ENCODE peak calls at places on chromosomes 7 and 10, in five cellular contexts. A is Panc1, B is cardiac muscle cell, Z is astrocyte of the spinal cord, U is IMR-90. O is an unnamed sample.

GRCh38 chr7:112201839-112202238 is 4.4 kb downstream of the DOCK4 start:
- DNase-seq in A (no peak), B (no peak), Z (no peak), U (no peak), O (no peak)

GRCh38 chr7:32395168-32395567 is 95.0 kb downstream of the LSM5 start:
- DNase-seq in A (no peak), B (no peak), Z (no peak), U (no peak), O (no peak)

GRCh38 chr10:36880898-36881297 is 244.5 kb upstream of the ANKRD30A start:
- DNase-seq in A (no peak), B (peak), Z (peak), U (peak), O (no peak)

GRCh38 chr7:128075536-128076095 is 44.4 kb upstream of the LRRC4 start:
- DNase-seq in A (no peak), B (no peak), Z (no peak), U (no peak), O (no peak)

GRCh38 chr7:157845203-157845810 is 508.5 kb downstream of the DNAJB6 start:
- DNase-seq in A (peak), B (no peak), Z (peak), U (no peak), O (no peak)

GRCh38 chr10:121070671-121071070 is 219.5 kb downstream of the WDR11 start:
- DNase-seq in A (no peak), B (no peak), Z (no peak), U (no peak), O (no peak)

GRCh38 chr7:104538152-104538551 is 209.7 kb downstream of the LHFPL3 start:
- DNase-seq in A (no peak), B (no peak), Z (no peak), U (no peak), O (no peak)

GRCh38 chr7:44103941-44104879 is at the start of gene AEBP1:
- DNase-seq in A (no peak), B (peak), Z (peak), U (no peak), O (peak)

GRCh38 chr10:24723788-24724380 is at the start of gene ARHGAP21:
- DNase-seq in A (no peak), B (peak), Z (peak), U (peak), O (no peak)

GRCh38 chr7:106045139-106045538 is 67.0 kb downstream of the SYPL1 start:
- DNase-seq in A (no peak), B (no peak), Z (no peak), U (no peak), O (no peak)

GRCh38 chr10:88793747-88794299 is 8.7 kb upstream of the LIPM start:
- DNase-seq in A (no peak), B (peak), Z (peak), U (peak), O (no peak)

GRCh38 chr7:43584200-43584586 is 1.3 kb downstream of the STK17A start:
- DNase-seq in A (peak), B (peak), Z (peak), U (peak), O (peak)

GRCh38 chr7:157490465-157490912 is 153.7 kb downstream of the DNAJB6 start:
- DNase-seq in A (peak), B (peak), Z (peak), U (peak), O (no peak)

GRCh38 chr10:19658622-19659233 is 157.5 kb upstream of the PLXDC2 start:
- DNase-seq in A (no peak), B (peak), Z (peak), U (no peak), O (no peak)

GRCh38 chr10:19659920-19660655 is 156.1 kb upstream of the PLXDC2 start:
- DNase-seq in A (no peak), B (no peak), Z (peak), U (peak), O (no peak)

GRCh38 chr10:19658131-19658530 is 158.1 kb upstream of the PLXDC2 start:
- DNase-seq in A (no peak), B (peak), Z (peak), U (peak), O (no peak)

GRCh38 chr10:19654576-19654975 is 161.7 kb upstream of the PLXDC2 start:
- DNase-seq in A (no peak), B (peak), Z (peak), U (peak), O (no peak)

DNA sequence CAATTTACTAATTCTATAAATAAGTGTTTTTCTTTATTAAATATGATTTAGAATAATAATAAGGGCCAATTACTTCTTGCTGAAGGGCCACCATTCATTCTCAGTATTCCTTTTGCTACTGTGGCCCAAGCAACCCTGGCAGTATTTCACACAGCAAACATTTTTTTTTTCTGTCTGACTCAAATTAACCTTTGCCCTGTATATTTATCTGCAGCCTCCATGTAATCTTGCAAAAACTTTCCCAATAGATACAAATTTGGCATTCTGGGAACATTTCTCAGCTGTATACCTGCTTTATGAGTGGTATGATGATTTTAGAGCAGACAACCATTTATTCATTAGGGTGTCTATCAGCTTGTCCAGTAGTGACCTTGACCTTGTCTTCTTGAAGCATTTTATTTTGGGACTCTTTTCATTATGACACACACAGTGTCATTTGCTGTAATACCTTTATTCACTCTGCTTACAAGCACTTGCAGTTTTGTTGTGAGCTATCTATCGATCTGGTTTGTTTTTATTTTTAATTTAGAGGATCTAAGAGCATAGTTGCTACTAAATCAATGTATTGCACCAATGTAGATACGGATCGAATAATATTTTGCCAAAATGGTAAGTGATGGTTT is 159.7 kb upstream of the PLXDC2 start:
- DNase-seq in A (no peak), B (peak), Z (no peak), U (peak), O (no peak)
- TF ChIP-seq CTCF in A (no peak), B (no peak), Z (no peak), U (no peak), O (no peak)

DNA sequence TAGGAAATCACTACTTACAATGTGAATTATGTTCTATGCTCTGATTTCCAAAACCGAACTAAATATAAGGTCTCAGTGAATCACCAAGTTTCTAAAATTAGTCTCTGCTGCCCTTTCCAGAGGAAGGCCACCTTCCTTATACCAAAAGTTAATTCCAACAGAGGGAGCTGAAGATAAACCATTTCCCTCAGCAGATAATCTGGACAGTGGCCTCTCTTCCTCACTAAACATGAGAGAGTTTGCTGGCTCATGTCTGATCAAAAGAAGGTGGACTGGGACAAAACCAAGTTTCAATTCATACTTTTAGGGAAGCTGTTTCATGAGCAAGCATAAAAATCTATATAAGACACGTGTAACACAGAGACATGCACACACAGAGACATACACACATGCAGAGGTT is 6.4 kb downstream of the FEZF1 start:
- DNase-seq in A (no peak), B (no peak), Z (no peak), U (no peak), O (no peak)
- TF ChIP-seq CTCF in A (no peak), B (no peak), Z (no peak), U (no peak), O (no peak)

DNA sequence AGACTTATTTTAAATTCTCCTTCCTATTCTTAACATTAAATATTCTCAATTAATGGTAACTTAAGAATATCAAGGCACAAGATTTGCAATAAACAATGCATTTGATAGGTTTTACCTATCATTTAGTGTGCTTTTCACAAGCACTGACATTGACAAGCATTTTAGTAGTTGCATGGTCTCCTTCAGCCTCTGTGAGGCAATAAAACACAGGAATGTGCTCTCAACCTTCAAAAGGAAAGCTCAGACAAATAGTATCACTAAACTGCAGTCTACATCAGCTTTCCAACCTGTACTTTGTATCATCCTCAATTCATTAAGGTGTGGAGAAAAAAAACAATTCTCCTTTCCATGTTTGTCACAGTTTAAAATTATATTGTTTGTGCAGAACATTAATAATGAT is 51.1 kb upstream of the TSPAN13 start:
- DNase-seq in A (no peak), B (peak), Z (no peak), U (no peak), O (no peak)
- TF ChIP-seq CTCF in A (peak), B (peak), Z (no peak), U (no peak), O (no peak)

GRCh38 chr7:35758421-35758820 is 42.4 kb upstream of the SEPTIN7 start:
- DNase-seq in A (no peak), B (no peak), Z (no peak), U (no peak), O (no peak)
- TF ChIP-seq CTCF in A (peak), B (no peak), Z (no peak), U (no peak), O (no peak)

DNA sequence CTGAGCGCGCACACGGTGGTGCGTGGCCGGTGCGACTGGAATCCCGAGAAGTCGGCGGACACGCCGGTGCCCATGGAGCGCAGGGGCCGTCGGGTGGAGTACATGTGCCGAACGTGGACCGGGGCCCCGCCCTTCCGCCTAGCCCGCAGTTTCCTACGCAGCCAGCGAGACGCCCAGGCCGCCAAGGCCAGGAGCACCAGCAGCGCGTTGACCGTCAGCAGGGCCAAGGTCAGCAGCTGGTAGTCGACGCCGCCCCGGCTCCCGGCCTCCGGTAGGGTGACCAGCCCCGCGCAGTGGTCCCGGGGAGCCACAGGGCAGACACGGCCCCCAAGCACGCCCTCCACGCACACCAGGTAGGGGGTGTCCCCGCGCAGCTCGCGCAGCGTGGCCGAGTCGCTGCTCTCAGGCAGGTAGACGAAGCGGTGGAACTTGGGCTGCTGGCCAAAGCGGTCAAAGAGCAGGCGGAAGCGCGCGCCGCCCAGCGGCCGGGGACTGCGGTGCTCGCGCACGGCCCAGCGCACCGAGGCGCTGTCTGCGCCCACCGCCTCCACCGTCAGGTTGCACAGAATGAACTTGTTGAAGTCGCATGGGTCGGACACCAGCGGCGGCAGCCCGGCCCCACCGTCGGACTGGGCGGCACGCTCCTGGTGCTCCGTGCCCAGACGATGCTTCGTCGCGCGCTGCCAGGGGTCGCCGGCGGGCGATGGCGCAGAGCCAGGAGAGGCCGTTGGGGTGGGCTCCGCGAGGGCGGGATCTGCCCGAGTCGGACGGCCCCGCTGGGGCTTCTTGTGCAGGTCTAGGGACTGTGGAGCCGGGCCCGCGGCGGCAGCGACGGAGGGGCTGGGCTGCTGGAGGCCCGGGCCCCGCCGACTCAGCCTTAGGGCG is 2.2 kb downstream of the TRIL start:
- DNase-seq in A (no peak), B (peak), Z (peak), U (peak), O (no peak)
- TF ChIP-seq CTCF in A (peak), B (peak), Z (peak), U (peak), O (no peak)

DNA sequence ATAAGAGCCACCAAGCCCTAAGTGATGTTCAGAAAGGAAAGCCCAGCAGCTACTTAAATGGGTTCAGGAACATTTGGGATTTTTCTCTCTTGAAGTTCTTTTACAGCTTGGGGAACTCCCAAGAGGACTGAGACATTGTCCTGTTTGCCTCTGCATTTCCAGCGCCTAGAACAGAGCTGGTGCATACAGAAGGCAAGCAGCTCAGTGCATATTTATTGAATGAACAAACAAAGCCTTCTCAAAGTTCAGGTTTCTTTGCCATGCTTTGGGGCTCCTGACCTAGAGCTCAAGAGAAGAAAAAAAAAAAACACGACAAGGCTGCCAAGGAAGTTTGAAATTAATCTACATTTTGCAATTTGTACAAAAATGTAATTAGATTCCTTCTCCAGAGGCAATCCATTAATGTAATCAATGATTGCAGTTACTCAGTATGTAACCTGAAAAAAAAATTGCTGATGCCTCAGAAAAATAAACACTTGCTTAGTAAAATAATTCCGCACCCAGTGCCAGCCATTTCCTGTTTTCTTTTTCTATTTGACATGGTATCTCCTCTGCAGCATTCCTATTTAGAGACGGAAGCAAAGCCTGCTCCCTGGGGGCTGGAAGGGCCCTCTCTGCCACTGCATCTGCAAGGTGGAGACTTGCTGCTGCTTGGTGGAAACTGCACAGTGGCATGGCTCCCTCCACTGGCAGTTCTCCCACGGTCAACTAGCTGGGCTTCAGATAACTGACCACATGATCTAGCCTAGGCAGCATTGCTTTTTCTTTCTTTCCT is 157.3 kb downstream of the TMEM178B start:
- DNase-seq in A (no peak), B (peak), Z (peak), U (peak), O (no peak)
- TF ChIP-seq CTCF in A (peak), B (no peak), Z (peak), U (peak), O (no peak)

GRCh38 chr7:142420554-142421362 is 162.9 kb upstream of the PRSS58 start:
- DNase-seq in A (no peak), B (peak), Z (peak), U (peak), O (no peak)
- TF ChIP-seq CTCF in A (peak), B (peak), Z (peak), U (peak), O (no peak)

GRCh38 chr10:55410415-55410885 is 609.4 kb upstream of the PCDH15 start:
- DNase-seq in A (no peak), B (peak), Z (no peak), U (no peak), O (no peak)
- TF ChIP-seq CTCF in A (peak), B (no peak), Z (no peak), U (no peak), O (no peak)

GRCh38 chr10:113326160-113327111 is 226.4 kb upstream of the HABP2 start:
- DNase-seq in A (peak), B (peak), Z (peak), U (peak), O (no peak)
- TF ChIP-seq CTCF in A (no peak), B (no peak), Z (peak), U (peak), O (no peak)